ENCODE peak calls at places on chromosomes 1 and 21, in nine cellular contexts. Z, I, G, A, N, X, S, H and D are unnamed samples.

GRCh38 chr21:35316933-35317332 is 267.8 kb upstream of the RUNX1 start:
- DNase-seq in Z (peak), I (no peak), G (no peak), A (no peak), N (peak), X (no peak), S (no peak), H (no peak), D (no peak)

GRCh38 chr1:184673305-184673704 is 81.4 kb downstream of the EDEM3 start:
- DNase-seq in Z (no peak), I (no peak), G (no peak), A (no peak), N (no peak), X (no peak), S (no peak), H (no peak), D (no peak)

GRCh38 chr1:11711490-11711889 is 20.0 kb downstream of the DRAXIN start:
- DNase-seq in Z (no peak), I (no peak), G (no peak), A (no peak), N (no peak), X (no peak), S (no peak), H (no peak), D (no peak)

GRCh38 chr1:73044241-73044640 is 761.9 kb upstream of the NEGR1 start:
- DNase-seq in Z (no peak), I (no peak), G (no peak), A (no peak), N (peak), X (no peak), S (peak), H (no peak), D (peak)

GRCh38 chr1:225891229-225891972 is 2.5 kb upstream of the LEFTY1 start:
- DNase-seq in Z (no peak), I (no peak), G (no peak), A (no peak), N (no peak), X (no peak), S (peak), H (no peak), D (no peak)

GRCh38 chr1:223716302-223716862 is 4.0 kb downstream of the CAPN2 start:
- DNase-seq in Z (no peak), I (no peak), G (peak), A (no peak), N (no peak), X (no peak), S (no peak), H (no peak), D (peak)

GRCh38 chr1:11568687-11569086 is 85.5 kb downstream of the FBXO2 start:
- DNase-seq in Z (peak), I (no peak), G (no peak), A (no peak), N (no peak), X (no peak), S (no peak), H (no peak), D (peak)

GRCh38 chr21:28066051-28066450 is 926.6 kb downstream of the LTN1 start:
- DNase-seq in Z (no peak), I (no peak), G (no peak), A (no peak), N (peak), X (no peak), S (no peak), H (no peak), D (no peak)

GRCh38 chr1:166036092-166036491 is 130.7 kb downstream of the FAM78B start:
- DNase-seq in Z (no peak), I (no peak), G (no peak), A (no peak), N (no peak), X (no peak), S (no peak), H (no peak), D (no peak)

GRCh38 chr1:54337034-54337433 is 69.2 kb downstream of the SSBP3 start:
- DNase-seq in Z (no peak), I (no peak), G (no peak), A (no peak), N (no peak), X (no peak), S (no peak), H (no peak), D (no peak)

GRCh38 chr21:33584455-33584854 is 4.0 kb downstream of the DONSON start:
- DNase-seq in Z (no peak), I (no peak), G (no peak), A (no peak), N (no peak), X (no peak), S (no peak), H (no peak), D (no peak)

GRCh38 chr21:33587792-33588484 is 546 bp downstream of the DONSON start:
- DNase-seq in Z (peak), I (peak), G (no peak), A (peak), N (peak), X (no peak), S (peak), H (no peak), D (peak)

GRCh38 chr21:33586927-33587326 is 1.6 kb downstream of the DONSON start:
- DNase-seq in Z (no peak), I (no peak), G (no peak), A (no peak), N (no peak), X (no peak), S (no peak), H (no peak), D (no peak)

DNA sequence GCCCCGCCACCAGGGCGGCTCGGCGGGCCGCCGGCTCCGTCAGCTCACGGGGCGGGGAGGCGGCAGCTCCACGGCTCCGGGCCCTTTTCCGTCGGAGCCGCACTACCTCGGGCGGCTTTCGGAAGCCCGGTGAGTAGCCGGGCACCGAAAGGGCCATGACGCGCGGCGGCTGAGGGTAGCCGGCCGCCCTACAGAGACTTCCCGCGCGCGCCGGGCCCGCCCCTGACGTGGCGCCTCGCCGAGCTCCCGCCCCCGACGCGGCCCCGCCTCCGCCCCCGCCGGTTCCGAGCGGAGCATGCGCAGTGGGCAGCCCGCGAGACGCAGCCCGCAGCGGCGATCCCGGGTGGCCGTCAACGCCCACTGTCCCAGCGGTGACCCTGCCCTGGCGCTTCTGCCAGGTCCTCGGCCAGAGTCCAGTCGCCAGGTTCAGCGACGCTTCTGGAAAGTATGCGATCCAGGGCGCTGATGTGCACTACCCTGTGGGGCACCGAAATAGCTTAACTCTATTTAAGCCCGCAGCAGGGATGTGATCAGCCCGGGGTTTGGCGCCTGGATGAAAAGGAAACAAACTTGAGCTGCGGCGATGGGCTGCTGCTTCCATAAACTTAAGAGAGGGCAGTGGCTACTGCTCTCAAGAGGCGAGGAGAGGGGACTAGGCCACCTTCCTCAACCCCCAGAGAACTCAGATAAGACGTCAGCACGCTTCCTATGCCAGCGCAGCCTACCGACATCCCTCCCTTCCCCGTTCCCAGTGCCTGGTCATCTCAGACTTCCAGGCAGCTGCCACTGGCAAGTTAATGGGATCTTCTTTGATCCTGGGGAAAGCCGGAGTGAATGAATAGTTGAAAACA is at the start of gene DONSON:
- DNase-seq in Z (peak), I (peak), G (peak), A (peak), N (peak), X (peak), S (peak), H (peak), D (peak)
- TF ChIP-seq CTCF in Z (no peak), I (no peak), G (no peak), A (peak), N (no peak), X (peak), S (no peak), H (peak), D (no peak)

GRCh38 chr1:23405946-23406345 is 18.6 kb downstream of the TCEA3 start:
- DNase-seq in Z (no peak), I (no peak), G (no peak), A (no peak), N (no peak), X (no peak), S (no peak), H (no peak), D (no peak)
- TF ChIP-seq CTCF in Z (no peak), I (no peak), G (no peak), A (no peak), N (no peak), X (no peak), S (no peak), H (no peak), D (no peak)

DNA sequence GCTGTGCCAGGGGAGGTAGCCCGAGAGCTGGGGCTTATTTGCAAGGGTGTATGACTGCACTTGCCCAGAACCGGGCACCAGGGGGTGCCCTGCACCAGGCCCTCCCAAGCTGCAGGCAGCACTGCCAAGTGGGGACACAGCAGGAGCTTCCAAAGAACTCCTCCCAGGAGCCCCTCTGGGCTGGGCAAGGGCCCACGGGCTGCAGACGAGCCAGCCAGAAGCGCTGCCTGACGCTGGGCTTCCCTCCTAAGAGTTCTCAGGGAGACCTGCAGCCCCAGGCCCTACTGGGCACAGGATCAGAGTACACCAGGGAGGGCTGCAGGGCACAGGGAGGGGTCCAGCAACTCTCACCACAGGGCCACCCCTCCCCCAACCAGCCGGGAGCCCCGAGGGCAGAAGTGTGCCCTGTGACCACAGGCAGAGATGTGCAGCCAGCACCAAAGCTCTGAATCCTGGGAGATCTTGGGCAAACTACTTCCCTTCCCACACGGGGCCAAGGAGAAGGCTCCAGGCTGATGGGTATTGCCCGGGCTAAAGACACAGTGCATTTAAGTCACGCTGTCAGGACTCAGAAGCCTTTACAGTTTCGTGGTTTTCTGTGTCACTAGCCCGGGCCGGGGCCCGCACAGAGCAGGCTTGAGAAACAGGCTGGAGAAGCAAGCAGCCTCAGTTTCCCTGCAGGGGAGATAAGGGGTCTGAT is 63.4 kb downstream of the KCNAB2 start:
- DNase-seq in Z (peak), I (peak), G (no peak), A (no peak), N (peak), X (no peak), S (peak), H (no peak), D (peak)
- TF ChIP-seq CTCF in Z (peak), I (peak), G (no peak), A (no peak), N (peak), X (peak), S (no peak), H (peak), D (peak)

GRCh38 chr1:7785108-7785507 is 1.0 kb downstream of the PER3 start:
- DNase-seq in Z (no peak), I (no peak), G (no peak), A (no peak), N (no peak), X (no peak), S (no peak), H (no peak), D (no peak)
- TF ChIP-seq CTCF in Z (no peak), I (no peak), G (no peak), A (no peak), N (no peak), X (no peak), S (no peak), H (no peak), D (no peak)

GRCh38 chr1:90045853-90046563 is 51.1 kb downstream of the ZNF326 start:
- DNase-seq in Z (peak), I (peak), G (no peak), A (no peak), N (peak), X (peak), S (no peak), H (no peak), D (peak)
- TF ChIP-seq CTCF in Z (peak), I (peak), G (peak), A (no peak), N (peak), X (peak), S (no peak), H (peak), D (peak)

GRCh38 chr1:2523191-2523890 is 3.1 kb downstream of the PANK4 start:
- DNase-seq in Z (no peak), I (peak), G (peak), A (no peak), N (no peak), X (no peak), S (no peak), H (no peak), D (no peak)
- TF ChIP-seq CTCF in Z (peak), I (no peak), G (peak), A (no peak), N (no peak), X (no peak), S (no peak), H (no peak), D (no peak)

GRCh38 chr21:36719614-36720013 is 20.7 kb downstream of the SIM2 start:
- DNase-seq in Z (no peak), I (no peak), G (no peak), A (no peak), N (no peak), X (no peak), S (peak), H (no peak), D (no peak)
- TF ChIP-seq CTCF in Z (no peak), I (no peak), G (no peak), A (no peak), N (no peak), X (no peak), S (no peak), H (no peak), D (no peak)

GRCh38 chr1:170927955-170928850 is 7.1 kb upstream of the MROH9 start:
- DNase-seq in Z (peak), I (no peak), G (no peak), A (no peak), N (no peak), X (no peak), S (no peak), H (no peak), D (peak)
- TF ChIP-seq CTCF in Z (no peak), I (no peak), G (no peak), A (no peak), N (no peak), X (no peak), S (no peak), H (peak), D (peak)